ENCODE peak calls at places on chromosomes 3 and 15, in ten cellular contexts. T is esophagus muscularis mucosa, O is K562, H is ovary, P is tibial nerve, V is stomach, Y is transverse colon, U is A549, N is GM12878, F is sigmoid colon. E is an unnamed sample. For H3K4me1, the result is how much of the 10 kb centered on the place peaks cover.

GRCh38 chr3:57933589-57933988 is 74.6 kb upstream of the FLNB start:
- DNase-seq in T (no peak), O (no peak), H (no peak), P (no peak), V (no peak), Y (no peak), U (no peak), N (no peak), F (no peak), E (no peak)

GRCh38 chr3:125498630-125499029 is 21.4 kb downstream of the SNX4 start:
- DNase-seq in T (no peak), O (no peak), H (no peak), P (no peak), V (no peak), Y (no peak), U (no peak), N (no peak), F (no peak), E (no peak)

GRCh38 chr3:120182613-120183524 is 88.6 kb upstream of the GSK3B start:
- DNase-seq in T (peak), O (peak), H (no peak), P (no peak), V (no peak), Y (no peak), U (peak), N (no peak), F (no peak), E (no peak)

GRCh38 chr3:155202626-155203025 is 90.9 kb downstream of the STRIT1 start:
- DNase-seq in T (no peak), O (no peak), H (no peak), P (no peak), V (no peak), Y (no peak), U (no peak), N (no peak), F (no peak), E (no peak)

GRCh38 chr3:32175607-32176197 is 62.8 kb upstream of the CMTM8 start:
- DNase-seq in T (no peak), O (peak), H (no peak), P (no peak), V (peak), Y (peak), U (peak), N (no peak), F (no peak), E (peak)

GRCh38 chr15:23497710-23498111 is 50.7 kb upstream of the GOLGA6L2 start:
- DNase-seq in T (no peak), O (peak), H (no peak), P (no peak), V (no peak), Y (no peak), U (peak), N (no peak), F (no peak), E (no peak)

GRCh38 chr3:77309460-77309859 is 269.6 kb downstream of the ROBO2 start:
- DNase-seq in T (no peak), O (no peak), H (no peak), P (no peak), V (no peak), Y (no peak), U (no peak), N (no peak), F (no peak), E (no peak)

GRCh38 chr15:74626752-74627692 is 11.4 kb downstream of the CLK3 start:
- DNase-seq in T (no peak), O (no peak), H (no peak), P (no peak), V (no peak), Y (no peak), U (no peak), N (peak), F (no peak), E (no peak)

GRCh38 chr3:66693461-66693912 is 192.7 kb upstream of the LRIG1 start:
- DNase-seq in T (no peak), O (no peak), H (peak), P (peak), V (peak), Y (peak), U (no peak), N (no peak), F (peak), E (no peak)

GRCh38 chr3:7710284-7710683 is 791.3 kb upstream of the LMCD1 start:
- DNase-seq in T (peak), O (peak), H (no peak), P (no peak), V (no peak), Y (no peak), U (no peak), N (no peak), F (no peak), E (no peak)

GRCh38 chr3:93973160-93974126 is at the start of gene PROS1:
- DNase-seq in T (peak), O (peak), H (peak), P (peak), V (peak), Y (peak), U (peak), N (no peak), F (peak), E (peak)

GRCh38 chr3:42702066-42702951 is at the start of gene HHATL:
- DNase-seq in T (no peak), O (peak), H (no peak), P (no peak), V (peak), Y (no peak), U (no peak), N (no peak), F (no peak), E (peak)

GRCh38 chr15:90860942-90861675 is 7.3 kb upstream of the FURIN start:
- DNase-seq in T (no peak), O (no peak), H (no peak), P (no peak), V (no peak), Y (no peak), U (peak), N (no peak), F (no peak), E (no peak)

GRCh38 chr15:79002631-79003030 is 57.8 kb upstream of the CTSH start:
- DNase-seq in T (no peak), O (no peak), H (no peak), P (no peak), V (no peak), Y (no peak), U (no peak), N (no peak), F (no peak), E (no peak)

GRCh38 chr3:136263251-136263650 is 13.1 kb downstream of the PCCB start:
- DNase-seq in T (no peak), O (no peak), H (no peak), P (no peak), V (no peak), Y (no peak), U (no peak), N (no peak), F (no peak), E (no peak)

GRCh38 chr15:47505712-47506542 is 211.4 kb upstream of the SEMA6D start:
- DNase-seq in T (peak), O (no peak), H (no peak), P (no peak), V (no peak), Y (no peak), U (no peak), N (no peak), F (no peak), E (no peak)

GRCh38 chr3:141557961-141558706 is 71.3 kb downstream of the RASA2 start:
- DNase-seq in T (no peak), O (peak), H (no peak), P (no peak), V (no peak), Y (peak), U (no peak), N (no peak), F (no peak), E (no peak)

GRCh38 chr3:28134792-28135375 is 106.5 kb upstream of the CMC1 start:
- DNase-seq in T (no peak), O (no peak), H (no peak), P (no peak), V (no peak), Y (peak), U (no peak), N (no peak), F (no peak), E (no peak)

GRCh38 chr15:39461536-39462140 is 119.2 kb upstream of the THBS1 start:
- DNase-seq in T (no peak), O (no peak), H (peak), P (no peak), V (no peak), Y (no peak), U (no peak), N (no peak), F (peak), E (no peak)

GRCh38 chr3:45482829-45483228 is 94.5 kb downstream of the LARS2 start:
- DNase-seq in T (no peak), O (no peak), H (no peak), P (no peak), V (no peak), Y (no peak), U (peak), N (no peak), F (no peak), E (no peak)

GRCh38 chr3:72258786-72259185 is 473.8 kb upstream of the PROK2 start:
- DNase-seq in T (no peak), O (no peak), H (no peak), P (no peak), V (no peak), Y (no peak), U (no peak), N (no peak), F (no peak), E (no peak)

GRCh38 chr3:76361010-76361409 is 575.7 kb upstream of the ZNF717 start:
- DNase-seq in T (no peak), O (no peak), H (no peak), P (no peak), V (no peak), Y (no peak), U (no peak), N (no peak), F (no peak), E (no peak)

GRCh38 chr3:141413387-141414140 is 45.3 kb downstream of the ZBTB38 start:
- DNase-seq in T (no peak), O (no peak), H (no peak), P (no peak), V (no peak), Y (no peak), U (peak), N (no peak), F (no peak), E (no peak)

GRCh38 chr15:99967841-99968371 is 234.7 kb upstream of the LYSMD4 start:
- DNase-seq in T (no peak), O (no peak), H (no peak), P (no peak), V (peak), Y (no peak), U (no peak), N (no peak), F (peak), E (no peak)

GRCh38 chr3:196694202-196694638 is 17.8 kb downstream of the CEP19 start:
- DNase-seq in T (no peak), O (no peak), H (no peak), P (no peak), V (no peak), Y (no peak), U (peak), N (no peak), F (no peak), E (no peak)

GRCh38 chr3:7271631-7272030 is 410.7 kb downstream of the GRM7 start:
- DNase-seq in T (no peak), O (no peak), H (no peak), P (no peak), V (no peak), Y (no peak), U (no peak), N (no peak), F (no peak), E (no peak)

GRCh38 chr3:177538743-177539730 is 341.8 kb upstream of the TBL1XR1 start:
- DNase-seq in T (no peak), O (no peak), H (no peak), P (no peak), V (no peak), Y (no peak), U (no peak), N (peak), F (no peak), E (no peak)
- TF ChIP-seq EP300 in T (no peak), O (no peak), H (no peak), P (no peak), V (no peak), Y (no peak), U (no peak), N (no peak), F (no peak), E (no peak)

GRCh38 chr15:69303337-69304175 is 4.8 kb downstream of the PAQR5 start:
- DNase-seq in T (no peak), O (peak), H (no peak), P (no peak), V (no peak), Y (no peak), U (peak), N (no peak), F (no peak), E (no peak)
- TF ChIP-seq CTCF in T (no peak), O (peak), H (no peak), P (no peak), V (no peak), Y (peak), U (peak), N (peak), F (no peak), E (no peak)

GRCh38 chr3:11288021-11288491 is 15.9 kb downstream of the ATG7 start:
- DNase-seq in T (no peak), O (peak), H (no peak), P (no peak), V (no peak), Y (no peak), U (no peak), N (no peak), F (no peak), E (no peak)
- H3K4me1 ChIP-seq in T (half or more), O (under half), H (under half), P (under half), V (under half), Y (under half), U (under half), N (under half), F (under half), E (half or more)

DNA sequence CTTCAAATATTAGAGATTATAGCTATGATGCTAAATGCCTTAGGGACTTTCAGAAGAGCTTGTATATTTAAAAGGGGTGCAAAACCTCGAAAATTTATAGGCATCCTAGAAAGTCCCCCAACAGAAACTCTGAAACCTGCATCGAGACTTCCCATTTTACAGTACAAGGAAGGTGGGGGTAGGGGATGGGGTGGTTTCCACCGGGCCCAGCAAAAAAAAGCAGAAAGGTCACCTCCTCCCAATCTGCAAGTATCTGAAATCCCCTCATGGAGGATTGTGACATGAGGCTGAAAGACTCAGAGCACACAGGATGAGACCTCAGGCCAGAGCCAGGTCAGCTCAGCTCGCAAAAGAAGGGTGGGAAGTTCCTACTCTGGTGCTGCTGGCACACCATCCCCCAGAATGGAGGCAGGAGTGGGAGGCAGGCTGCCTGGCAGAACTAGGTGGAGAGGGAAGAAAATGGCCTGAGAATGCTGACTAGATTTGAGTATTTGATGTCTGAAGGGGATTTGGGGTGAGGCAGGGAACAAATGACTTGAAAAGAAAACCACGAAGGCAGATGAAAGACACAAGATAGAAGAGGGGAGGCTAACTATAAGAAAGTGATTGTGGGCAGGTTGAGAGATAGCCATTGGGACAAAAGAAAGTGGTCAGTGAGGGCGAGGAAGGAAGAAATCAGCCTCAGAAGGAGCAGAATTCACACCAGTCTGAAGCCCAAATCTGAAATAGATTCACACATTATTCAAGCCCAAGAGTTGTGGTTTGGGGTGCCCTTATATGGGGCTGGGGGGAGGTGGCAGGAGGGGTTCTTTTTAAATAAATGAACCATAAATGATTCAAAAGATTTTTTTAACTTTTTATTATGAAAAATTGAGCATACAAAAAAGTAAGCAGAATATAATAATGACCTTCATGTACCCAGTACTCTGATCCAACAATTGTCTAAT is 22.5 kb upstream of the TSC22D2 start:
- DNase-seq in T (no peak), O (no peak), H (no peak), P (no peak), V (no peak), Y (no peak), U (no peak), N (peak), F (no peak), E (no peak)
- TF ChIP-seq EP300 in T (no peak), O (no peak), H (no peak), P (no peak), V (no peak), Y (no peak), U (no peak), N (peak), F (no peak), E (no peak)

DNA sequence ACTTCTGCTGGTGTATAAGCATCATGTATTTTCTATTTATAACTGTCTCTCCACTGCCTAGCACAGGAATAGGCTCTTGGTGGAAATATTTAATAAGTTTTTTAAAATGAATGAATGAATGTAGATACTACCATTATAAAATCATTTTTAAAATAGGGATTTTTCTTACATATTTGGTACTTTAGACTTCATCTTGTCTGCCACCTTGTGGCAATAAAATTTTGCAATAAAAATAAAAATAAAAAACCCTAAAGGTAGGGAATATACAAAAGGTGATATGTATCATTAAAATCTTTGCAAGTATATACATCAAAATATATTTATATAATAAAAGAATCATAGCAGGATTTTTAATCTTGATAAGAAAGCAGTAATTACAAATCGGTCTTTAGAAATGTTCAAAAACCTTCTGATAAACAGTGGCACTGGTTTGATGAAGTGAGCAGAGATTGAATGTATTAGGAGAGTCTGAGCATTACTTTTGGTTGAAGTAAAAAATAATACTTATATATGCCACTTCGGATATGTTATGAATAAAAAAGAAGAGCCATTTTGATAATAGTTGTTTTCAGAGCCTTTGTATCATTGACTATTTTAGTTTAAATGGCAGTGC is 95.2 kb downstream of the SPATA16 start:
- DNase-seq in T (no peak), O (peak), H (no peak), P (no peak), V (no peak), Y (no peak), U (no peak), N (no peak), F (no peak), E (no peak)
- TF ChIP-seq CTCF in T (no peak), O (no peak), H (no peak), P (peak), V (no peak), Y (no peak), U (peak), N (no peak), F (no peak), E (no peak)

DNA sequence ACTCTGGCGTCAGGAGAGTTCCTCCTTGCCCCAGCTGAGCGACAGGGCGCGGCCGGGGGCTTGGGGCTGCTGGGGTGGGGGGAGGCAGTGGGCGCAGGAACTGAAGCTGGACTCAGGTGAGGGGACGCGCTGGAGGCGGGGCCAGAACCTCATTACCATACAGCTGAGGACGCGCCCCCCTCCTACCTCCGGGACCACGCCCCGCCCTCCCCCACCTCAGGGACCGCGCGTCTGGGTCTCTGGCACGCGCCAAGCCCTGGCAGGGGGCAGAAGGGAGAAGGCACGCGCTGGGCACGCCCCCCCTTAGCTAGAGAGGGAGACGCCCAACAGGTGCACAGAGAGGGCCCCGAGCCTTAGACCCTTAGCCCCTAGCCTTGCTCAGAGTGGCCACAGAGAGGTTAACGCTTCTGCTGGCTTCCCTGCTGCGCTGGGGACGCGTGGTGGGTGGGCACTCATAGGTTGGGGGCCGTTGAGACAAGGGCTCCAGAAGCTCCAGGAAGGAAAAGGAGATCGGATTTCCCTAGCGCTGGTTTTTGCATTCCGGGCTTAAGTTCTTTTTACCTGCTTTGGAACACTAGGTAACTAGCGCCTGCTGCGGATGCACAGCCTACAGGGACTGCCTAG is 677 bp upstream of the DLL4 start:
- DNase-seq in T (no peak), O (peak), H (no peak), P (no peak), V (no peak), Y (peak), U (no peak), N (no peak), F (no peak), E (peak)
- H3K4me1 ChIP-seq in T (half or more), O (half or more), H (under half), P (under half), V (half or more), Y (half or more), U (under half), N (under half), F (half or more), E (half or more)

GRCh38 chr3:158093526-158093925 is 12.7 kb downstream of the SHOX2 start:
- DNase-seq in T (no peak), O (no peak), H (no peak), P (no peak), V (no peak), Y (no peak), U (no peak), N (no peak), F (no peak), E (no peak)

GRCh38 chr3:158095302-158095997 is 10.8 kb downstream of the SHOX2 start:
- DNase-seq in T (no peak), O (no peak), H (no peak), P (no peak), V (no peak), Y (no peak), U (no peak), N (no peak), F (no peak), E (no peak)

GRCh38 chr3:158094917-158095301 is 11.3 kb downstream of the SHOX2 start:
- DNase-seq in T (no peak), O (no peak), H (no peak), P (no peak), V (no peak), Y (no peak), U (no peak), N (no peak), F (no peak), E (no peak)

GRCh38 chr3:158094235-158094916 is 11.8 kb downstream of the SHOX2 start:
- DNase-seq in T (no peak), O (no peak), H (no peak), P (no peak), V (no peak), Y (no peak), U (no peak), N (no peak), F (no peak), E (no peak)

GRCh38 chr3:158091526-158091925 is 14.7 kb downstream of the SHOX2 start:
- DNase-seq in T (no peak), O (peak), H (no peak), P (no peak), V (no peak), Y (no peak), U (peak), N (no peak), F (no peak), E (no peak)
- TF ChIP-seq EP300 in T (no peak), O (no peak), H (no peak), P (no peak), V (no peak), Y (no peak), U (no peak), N (no peak), F (no peak), E (no peak)

GRCh38 chr15:60299452-60300047 is 98.2 kb downstream of the ANXA2 start:
- DNase-seq in T (peak), O (peak), H (peak), P (no peak), V (peak), Y (peak), U (no peak), N (no peak), F (no peak), E (no peak)
- TF ChIP-seq CTCF in T (no peak), O (no peak), H (no peak), P (no peak), V (no peak), Y (no peak), U (no peak), N (no peak), F (no peak), E (no peak)

E was measured in upper lobe of left lung.